ENCODE peak calls at places on chromosomes 6 and 20, in four cellular contexts. S, W, B and L are unnamed samples.

GRCh38 chr6:140178550-140179334 is 804.3 kb upstream of the CITED2 start:
- DNase-seq in S (no peak), W (no peak), B (no peak), L (no peak)

GRCh38 chr6:107600936-107601335 is 111.0 kb downstream of the SOBP start:
- DNase-seq in S (no peak), W (no peak), B (no peak), L (peak; percentile 11)

GRCh38 chr6:110196874-110197273 is 16.6 kb downstream of the CDC40 start:
- DNase-seq in S (no peak), W (no peak), B (no peak), L (no peak)

GRCh38 chr6:24127316-24127715 is 1.3 kb downstream of the NRSN1 start:
- DNase-seq in S (no peak), W (no peak), B (no peak), L (no peak)

GRCh38 chr6:116543149-116543548 is 2.3 kb downstream of the TRAPPC3L start:
- DNase-seq in S (no peak), W (no peak), B (no peak), L (no peak)

GRCh38 chr20:4563534-4563933 is 158.2 kb upstream of the PRND start:
- DNase-seq in S (no peak), W (no peak), B (no peak), L (no peak)

GRCh38 chr20:20772492-20773047 is 60.1 kb upstream of the RALGAPA2 start:
- DNase-seq in S (no peak), W (no peak), B (no peak), L (no peak)

GRCh38 chr20:62764156-62764935 is 31.9 kb upstream of the MRGBP start:
- DNase-seq in S (no peak), W (peak; percentile 9), B (no peak), L (no peak)

GRCh38 chr6:5096482-5096881 is 11.3 kb downstream of the PPP1R3G start:
- DNase-seq in S (peak; percentile 29), W (peak; percentile 78), B (no peak), L (no peak)

GRCh38 chr20:20411382-20411781 is 43.5 kb downstream of the INSM1 start:
- DNase-seq in S (no peak), W (no peak), B (no peak), L (no peak)

GRCh38 chr20:13788167-13788834 is 3.5 kb downstream of the NDUFAF5 start:
- DNase-seq in S (no peak), W (no peak), B (no peak), L (peak; percentile 35)

GRCh38 chr6:51339108-51339507 is 520.4 kb downstream of the TFAP2B start:
- DNase-seq in S (no peak), W (no peak), B (no peak), L (no peak)

GRCh38 chr6:133855599-133855972 is 33.3 kb upstream of the TCF21 start:
- DNase-seq in S (no peak), W (no peak), B (no peak), L (no peak)

DNA sequence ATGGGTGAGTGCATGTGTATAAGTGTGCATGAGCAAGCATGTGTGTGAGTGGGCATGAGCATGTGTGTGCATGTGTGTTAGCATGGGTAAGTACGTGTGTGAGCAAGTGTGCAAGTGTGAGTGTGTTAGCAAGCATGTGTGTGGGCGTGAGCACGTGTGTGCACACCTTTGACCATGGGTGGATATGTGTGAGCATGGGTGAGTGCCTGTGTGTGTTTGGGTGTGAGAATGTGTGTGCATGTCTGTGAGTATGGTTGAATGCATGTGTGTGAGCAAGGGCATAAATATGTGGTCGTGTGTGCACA is 84.6 kb downstream of the DLL1 start:
- DNase-seq in S (no peak), W (no peak), B (no peak), L (no peak)
- H3K36me3 ChIP-seq in S (no peaks in the 10 kb centered on the region), W (no peaks in the 10 kb centered on the region), B (no peaks in the 10 kb centered on the region), L (no peaks in the 10 kb centered on the region)

DNA sequence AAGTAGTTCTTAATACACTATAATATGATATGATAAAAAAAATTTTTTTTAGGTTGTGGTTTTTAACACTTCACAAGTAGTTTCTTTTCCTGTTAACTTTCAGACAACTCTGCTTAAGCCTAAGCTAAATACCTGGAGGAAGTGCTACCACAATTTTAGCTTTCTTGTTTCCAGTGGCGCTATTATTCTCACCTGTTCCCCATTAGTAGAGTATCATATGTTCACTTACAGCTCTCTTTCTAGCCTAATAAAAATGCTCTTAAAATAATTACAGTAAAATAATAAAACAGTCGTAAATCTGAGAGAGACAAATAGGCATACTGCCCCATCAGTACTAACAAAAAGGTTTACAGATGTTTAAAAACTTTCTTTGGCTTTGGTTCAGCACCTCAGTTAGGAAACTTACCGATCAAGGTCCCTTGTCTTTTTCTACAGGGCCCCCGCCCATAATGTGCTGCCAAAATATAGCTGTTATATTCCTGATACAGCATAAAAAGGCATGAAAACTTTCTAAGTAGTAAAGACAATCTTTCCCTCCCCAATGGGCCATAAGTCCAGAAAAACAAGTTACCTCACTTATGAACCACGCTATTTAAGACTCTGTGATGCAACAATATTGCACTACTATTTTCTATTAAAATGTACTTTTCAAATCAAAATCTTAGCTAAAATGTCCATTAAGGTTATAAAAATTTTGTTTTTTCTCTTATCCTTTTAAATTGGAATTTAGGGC is 57.9 kb downstream of the SESN1 start:
- DNase-seq in S (no peak), W (no peak), B (no peak), L (no peak)
- H3K4me1 ChIP-seq in S (peaks cover 14% of the 10 kb centered on the region), W (peaks cover 24% of the 10 kb centered on the region), B (peaks cover 3% of the 10 kb centered on the region), L (no peaks in the 10 kb centered on the region)

GRCh38 chr20:41038878-41039404 is 10.3 kb downstream of the TOP1 start:
- DNase-seq in S (no peak), W (no peak), B (no peak), L (no peak)

GRCh38 chr20:41035207-41035606 is 6.6 kb downstream of the TOP1 start:
- DNase-seq in S (no peak), W (no peak), B (no peak), L (no peak)

GRCh38 chr20:41040855-41041254 is 12.2 kb downstream of the TOP1 start:
- DNase-seq in S (no peak), W (no peak), B (no peak), L (no peak)

GRCh38 chr20:41037172-41037571 is 8.6 kb downstream of the TOP1 start:
- DNase-seq in S (no peak), W (no peak), B (no peak), L (no peak)

DNA sequence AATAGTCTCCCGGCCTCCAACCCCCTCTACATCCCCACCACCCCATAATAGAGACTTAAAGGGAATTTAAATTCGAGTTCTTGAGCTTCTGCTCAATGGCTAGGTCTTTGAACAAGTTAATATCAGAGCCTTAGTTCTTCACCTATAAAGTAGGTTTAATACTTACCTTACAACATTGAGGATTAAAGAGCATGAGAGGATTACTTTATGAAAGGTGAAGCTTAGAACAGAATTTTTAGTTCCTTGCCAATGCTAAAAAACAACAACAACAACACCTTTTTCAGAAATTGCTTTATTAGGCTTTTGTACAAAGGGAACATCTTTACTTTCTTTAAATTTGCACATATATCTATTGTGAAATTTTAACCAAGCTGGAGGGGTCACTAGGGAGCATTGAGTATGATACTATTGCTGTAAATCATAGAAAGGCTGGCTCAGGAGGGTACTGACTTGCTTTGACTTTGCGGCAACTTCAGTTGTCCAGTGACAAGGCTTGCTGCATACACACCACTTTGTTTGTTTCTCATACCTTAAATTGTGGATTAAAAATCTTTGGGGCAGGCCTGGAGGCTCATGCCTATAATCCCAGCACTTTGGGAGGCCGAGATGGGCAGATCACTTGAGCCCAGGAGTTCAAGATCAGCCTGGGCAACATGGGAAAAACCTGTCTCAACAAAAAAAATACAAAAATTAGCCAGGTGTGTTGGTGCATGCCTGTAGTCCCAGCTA is 9.7 kb downstream of the TOP1 start:
- DNase-seq in S (no peak), W (no peak), B (no peak), L (no peak)
- H3K36me3 ChIP-seq in S (no peaks in the 10 kb centered on the region), W (no peaks in the 10 kb centered on the region), B (no peaks in the 10 kb centered on the region), L (peaks cover 2% of the 10 kb centered on the region)

GRCh38 chr20:25031241-25031640 is 26.7 kb downstream of the ACSS1 start:
- DNase-seq in S (no peak), W (no peak), B (no peak), L (no peak)
- H3K4me1 ChIP-seq in S (peaks cover 35% of the 10 kb centered on the region), W (peaks cover 55% of the 10 kb centered on the region), B (peaks cover 15% of the 10 kb centered on the region), L (peaks cover 6% of the 10 kb centered on the region)

DNA sequence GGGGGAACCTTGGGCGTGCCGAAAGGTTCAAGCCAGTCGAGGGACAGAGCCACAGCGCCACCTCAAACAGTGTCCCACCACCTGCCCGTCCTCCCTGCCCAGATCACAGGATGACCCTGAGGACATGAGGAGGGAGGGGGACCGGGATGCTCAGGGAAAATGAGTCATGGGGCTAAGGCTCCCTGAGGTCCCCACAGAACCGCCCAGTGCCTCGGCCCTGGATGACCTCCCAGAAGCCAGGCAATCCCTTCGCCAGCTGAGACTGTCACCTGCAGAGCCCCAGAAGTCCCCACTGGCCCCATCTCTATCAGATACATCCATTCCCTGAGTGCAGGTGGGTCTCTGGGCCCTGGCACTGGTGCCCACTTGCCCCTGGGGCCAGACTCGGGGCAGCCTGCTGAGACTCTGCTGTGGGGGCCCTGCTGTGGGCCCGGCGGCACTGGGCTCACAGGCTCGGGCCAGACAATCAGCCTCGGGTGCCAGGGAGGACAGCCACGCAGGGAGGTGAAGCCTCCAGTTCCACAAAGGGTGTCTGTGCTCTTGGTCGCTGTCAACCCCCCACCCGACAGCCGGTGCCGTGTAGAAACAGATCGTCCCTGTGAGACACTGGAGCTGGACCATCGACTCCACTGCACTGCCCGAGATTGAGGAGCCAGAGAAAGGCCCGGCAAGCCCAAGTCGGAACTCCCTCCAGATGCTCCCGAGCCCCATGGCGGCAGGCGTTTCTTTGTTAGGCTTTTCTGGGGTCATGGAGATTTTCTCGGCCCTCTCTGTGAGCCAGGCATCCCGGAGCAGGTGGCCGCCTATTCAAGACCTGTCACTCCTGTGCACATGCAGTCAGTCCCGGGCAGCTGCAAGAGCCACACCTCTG is 26.1 kb downstream of the PXDC1 start:
- DNase-seq in S (no peak), W (no peak), B (no peak), L (no peak)
- H3K36me3 ChIP-seq in S (peaks cover 73% of the 10 kb centered on the region), W (peaks cover 59% of the 10 kb centered on the region), B (peaks cover 75% of the 10 kb centered on the region), L (peaks cover 51% of the 10 kb centered on the region)

GRCh38 chr20:1676650-1677049 is 19.1 kb upstream of the SIRPG start:
- DNase-seq in S (no peak), W (no peak), B (no peak), L (no peak)

GRCh38 chr20:1673424-1673823 is 15.8 kb upstream of the SIRPG start:
- DNase-seq in S (no peak), W (no peak), B (no peak), L (no peak)

GRCh38 chr20:1672728-1673127 is 15.1 kb upstream of the SIRPG start:
- DNase-seq in S (no peak), W (no peak), B (no peak), L (no peak)

GRCh38 chr20:1674361-1674760 is 16.8 kb upstream of the SIRPG start:
- DNase-seq in S (no peak), W (no peak), B (no peak), L (no peak)

DNA sequence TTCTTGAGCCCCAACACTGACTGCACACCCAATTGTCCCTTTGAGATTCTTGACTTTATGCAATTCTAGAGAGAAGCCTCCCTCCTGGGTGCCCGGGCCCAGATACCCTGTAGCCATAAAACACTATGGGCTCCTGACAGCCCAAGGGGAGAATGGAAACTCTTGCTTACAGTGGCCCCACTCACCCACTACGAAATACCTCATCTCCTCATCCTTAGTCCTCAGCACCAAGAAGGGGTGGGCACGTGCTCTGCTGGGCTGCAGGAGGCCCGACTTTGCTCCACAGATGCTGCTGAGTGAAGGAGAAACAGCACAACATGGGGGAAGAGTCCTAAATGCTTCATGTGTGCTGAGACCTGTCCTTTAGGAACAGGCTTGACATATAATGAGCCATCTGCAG is 17.4 kb upstream of the SIRPG start:
- DNase-seq in S (no peak), W (no peak), B (no peak), L (no peak)
- H3K4me1 ChIP-seq in S (no peaks in the 10 kb centered on the region), W (no peaks in the 10 kb centered on the region), B (no peaks in the 10 kb centered on the region), L (no peaks in the 10 kb centered on the region)